ENCODE peak calls at places on chromosomes 2 and 18, in eight cellular contexts. G is IMR-90; B is CD4-positive, CD25-positive, alpha-beta regulatory T cell; V is A549; Y is AG04450; Q is AG09309; M is brain microvascular endothelial cell; U is PC-9. D is an unnamed sample.
A peak's percentile ranks its signal among the peaks of the same experiment; 100 is the strongest.

GRCh38 chr2:171598713-171599319 is 76.5 kb downstream of the CYBRD1 start:
- DNase-seq in V (peak; percentile 78), Q (no peak), Y (peak; percentile 34), G (peak; percentile 77), M (peak; percentile 70), U (peak; percentile 63), B (peak; percentile 16), D (peak; percentile 25)

GRCh38 chr18:73617981-73618380 is 529.7 kb downstream of the FBXO15 start:
- DNase-seq in B (no peak), Q (no peak), G (no peak), U (no peak), Y (no peak), V (no peak), M (no peak), D (no peak)

GRCh38 chr2:10478916-10479315 is 30.8 kb upstream of the ODC1 start:
- DNase-seq in M (no peak), G (no peak), V (no peak), U (no peak), Y (no peak), Q (no peak), B (no peak), D (no peak)

GRCh38 chr2:173568054-173568453 is 213.4 kb downstream of the CDCA7 start:
- DNase-seq in Y (no peak), G (no peak), Q (peak; percentile 2), B (no peak), V (no peak), U (no peak), M (peak; percentile 21), D (no peak)

GRCh38 chr2:121052507-121052906 is 232.5 kb downstream of the TFCP2L1 start:
- DNase-seq in M (no peak), U (no peak), Q (no peak), G (no peak), Y (no peak), B (no peak), V (no peak), D (no peak)

GRCh38 chr2:112607680-112608438 is 23.4 kb downstream of the CHCHD5 start:
- DNase-seq in M (no peak), Q (no peak), U (no peak), B (no peak), V (no peak), G (no peak), Y (no peak), D (no peak)

GRCh38 chr18:13382683-13382989 is 164.1 kb downstream of the LDLRAD4 start:
- DNase-seq in Q (no peak), M (no peak), U (no peak), Y (no peak), G (no peak), V (no peak), B (no peak), D (no peak)

GRCh38 chr2:196131384-196131861 is 40.0 kb downstream of the STK17B start:
- DNase-seq in B (peak; percentile 32), V (no peak), Q (no peak), Y (no peak), M (peak; percentile 47), U (peak; percentile 47), G (peak; percentile 44), D (no peak)

GRCh38 chr2:231200805-231201474 is 2.5 kb downstream of the ARMC9 start:
- DNase-seq in B (no peak), V (no peak), Y (no peak), Q (no peak), U (peak; percentile 53), G (peak; percentile 63), M (peak; percentile 50), D (no peak)

GRCh38 chr2:37671816-37672103 is 318 bp upstream of the CDC42EP3 start:
- DNase-seq in G (no peak), Y (no peak), M (no peak), B (no peak), Q (no peak), U (no peak), V (peak; percentile 67), D (no peak)

GRCh38 chr2:216637472-216637871 is 4.3 kb downstream of the IGFBP2 start:
- DNase-seq in V (no peak), M (no peak), B (no peak), U (no peak), G (no peak), Y (no peak), Q (no peak), D (no peak)

GRCh38 chr2:69075486-69075885 is 62.5 kb downstream of the ANTXR1 start:
- DNase-seq in Y (no peak), M (no peak), G (no peak), B (no peak), V (no peak), Q (no peak), U (no peak), D (no peak)

GRCh38 chr2:104412384-104412783 is 441.5 kb upstream of the POU3F3 start:
- DNase-seq in B (no peak), Y (no peak), U (no peak), G (no peak), M (no peak), V (peak; percentile 7), Q (no peak), D (no peak)

GRCh38 chr2:59888015-59888414 is 665.4 kb downstream of the BCL11A start:
- DNase-seq in G (no peak), Y (no peak), M (no peak), U (no peak), B (no peak), V (no peak), Q (no peak), D (no peak)

GRCh38 chr2:192215096-192215877 is 20.6 kb upstream of the TMEFF2 start:
- DNase-seq in U (no peak), G (no peak), M (no peak), Y (no peak), B (no peak), V (no peak), Q (no peak), D (no peak)

GRCh38 chr2:122105885-122106221 is 350.4 kb downstream of the TSN start:
- DNase-seq in U (no peak), Q (no peak), V (no peak), M (no peak), Y (no peak), G (no peak), B (no peak), D (no peak)

GRCh38 chr2:120323214-120323613 is 22.7 kb upstream of the INHBB start:
- DNase-seq in B (no peak), M (no peak), G (peak; percentile 28), V (no peak), U (peak; percentile 62), Q (no peak), Y (no peak), D (peak; percentile 25)

GRCh38 chr2:150403457-150403856 is 84.0 kb downstream of the RND3 start:
- DNase-seq in V (no peak), G (no peak), Y (no peak), U (no peak), B (no peak), M (no peak), Q (no peak), D (no peak)
- H3K4me3 ChIP-seq in V (peak overlapping the region; percentile 9), G (peak overlapping the region; percentile 51), Y (peak overlapping the region; percentile 37), U (no peak overlapping the region), B (no peak overlapping the region), M (no peak overlapping the region), Q (no peak overlapping the region), D (peak overlapping the region; percentile 12)

GRCh38 chr2:212364106-212364505 is 174.5 kb downstream of the ERBB4 start:
- DNase-seq in Y (no peak), B (no peak), Q (peak; percentile 18), M (no peak), G (no peak), U (no peak), V (no peak), D (peak; percentile 14)
- H3K4me3 ChIP-seq in Y (no peak overlapping the region), B (no peak overlapping the region), Q (no peak overlapping the region), M (no peak overlapping the region), G (no peak overlapping the region), U (no peak overlapping the region), V (no peak overlapping the region), D (no peak overlapping the region)

GRCh38 chr18:58104071-58104470 is 60.0 kb downstream of the NEDD4L start:
- DNase-seq in M (no peak), Q (no peak), V (no peak), U (no peak), B (no peak), G (no peak), Y (no peak), D (no peak)

GRCh38 chr18:58102875-58103274 is 58.8 kb downstream of the NEDD4L start:
- DNase-seq in G (no peak), U (no peak), Y (no peak), B (no peak), V (no peak), Q (no peak), M (no peak), D (no peak)

GRCh38 chr18:58105206-58105907 is 61.3 kb downstream of the NEDD4L start:
- DNase-seq in M (no peak), V (no peak), U (no peak), B (no peak), G (peak; percentile 63), Q (no peak), Y (no peak), D (no peak)

GRCh38 chr18:58102020-58102419 is 58.0 kb downstream of the NEDD4L start:
- DNase-seq in M (no peak), Q (no peak), V (no peak), G (no peak), Y (no peak), U (no peak), B (no peak), D (no peak)

GRCh38 chr18:58103339-58103930 is 59.4 kb downstream of the NEDD4L start:
- DNase-seq in G (peak; percentile 31), Y (no peak), B (no peak), U (no peak), M (no peak), V (no peak), Q (no peak), D (no peak)
- H3K4me3 ChIP-seq in G (no peak overlapping the region), Y (peak overlapping the region; percentile 5), B (no peak overlapping the region), U (no peak overlapping the region), M (no peak overlapping the region), V (no peak overlapping the region), Q (no peak overlapping the region), D (no peak overlapping the region)

GRCh38 chr2:159138642-159139182 is 147.8 kb downstream of the WDSUB1 start:
- DNase-seq in V (no peak), M (no peak), Y (no peak), U (no peak), G (peak; percentile 60), B (no peak), Q (no peak), D (no peak)

GRCh38 chr2:159134979-159135378 is 151.5 kb downstream of the WDSUB1 start:
- DNase-seq in M (no peak), B (no peak), Y (no peak), Q (no peak), U (no peak), V (no peak), G (no peak), D (no peak)

GRCh38 chr2:159137511-159138101 is 148.9 kb downstream of the WDSUB1 start:
- DNase-seq in M (no peak), Q (peak; percentile 34), Y (no peak), G (no peak), U (no peak), V (no peak), B (no peak), D (no peak)

GRCh38 chr2:159133795-159134194 is 152.7 kb downstream of the WDSUB1 start:
- DNase-seq in V (no peak), U (no peak), Q (no peak), Y (no peak), M (peak; percentile 59), G (peak; percentile 61), B (no peak), D (no peak)

DNA sequence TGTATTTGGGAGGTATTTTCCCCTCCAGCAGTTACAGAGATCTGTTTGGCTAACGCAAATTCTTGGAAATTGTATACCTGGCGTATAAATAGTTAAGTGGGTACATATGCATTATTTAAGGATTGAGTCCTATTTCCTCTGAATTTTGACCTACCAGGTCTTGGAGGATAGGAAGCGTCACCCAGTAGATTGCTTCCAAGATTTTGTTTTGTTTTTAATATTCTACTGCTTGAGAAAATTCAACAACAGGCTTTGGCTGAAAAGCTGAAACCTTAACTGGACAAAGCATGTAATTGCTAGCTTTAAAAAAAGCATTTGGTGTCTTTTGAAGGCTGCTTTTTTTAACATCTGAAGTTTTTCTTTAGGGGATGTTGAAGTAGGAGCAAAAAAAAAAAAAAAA is 150.1 kb downstream of the WDSUB1 start:
- DNase-seq in M (no peak), U (no peak), Q (no peak), V (no peak), B (no peak), Y (no peak), G (no peak), D (no peak)
- H3K4me3 ChIP-seq in M (no peak overlapping the region), U (no peak overlapping the region), Q (no peak overlapping the region), V (no peak overlapping the region), B (no peak overlapping the region), Y (peak overlapping the region; percentile 31), G (peak overlapping the region; percentile 1), D (no peak overlapping the region)